ENCODE peak calls at places on chromosome 16, in four cellular contexts. A is K562, V is H1, W is HepG2. Y is an unnamed sample.

GRCh38 chr16:30659507-30660423 is 1.5 kb downstream of the FBRS start:
- DNase-seq in A (no peak), V (no peak), W (no peak), Y (no peak)

GRCh38 chr16:81553814-81554675 is 109.4 kb downstream of the CMIP start:
- DNase-seq in A (no peak), V (no peak), W (no peak), Y (no peak)

GRCh38 chr16:19808061-19808621 is 76.5 kb downstream of the GPRC5B start:
- DNase-seq in A (no peak), V (no peak), W (no peak), Y (no peak)

GRCh38 chr16:78773316-78773715 is 673.9 kb downstream of the WWOX start:
- DNase-seq in A (no peak), V (no peak), W (no peak), Y (no peak)

GRCh38 chr16:58502217-58502921 is 2.4 kb downstream of the NDRG4 start:
- DNase-seq in A (no peak), V (no peak), W (no peak), Y (no peak)

GRCh38 chr16:73052441-73053030 is 4.6 kb upstream of the ZFHX3 start:
- DNase-seq in A (no peak), V (no peak), W (no peak), Y (no peak)

GRCh38 chr16:48003226-48003907 is 152.4 kb downstream of the ABCC12 start:
- DNase-seq in A (no peak), V (peak; percentile 39), W (no peak), Y (no peak)

GRCh38 chr16:68069511-68070248 is 15.5 kb upstream of the NFATC3 start:
- DNase-seq in A (no peak), V (peak; percentile 24), W (no peak), Y (no peak)

GRCh38 chr16:48025359-48025758 is 130.4 kb downstream of the ABCC12 start:
- DNase-seq in A (no peak), V (no peak), W (no peak), Y (no peak)

GRCh38 chr16:75244844-75245758 is 6.3 kb downstream of the BCAR1 start:
- DNase-seq in A (no peak), V (no peak), W (peak; percentile 99), Y (no peak)

GRCh38 chr16:64866026-64866425 is 255.8 kb downstream of the CDH11 start:
- DNase-seq in A (no peak), V (no peak), W (no peak), Y (no peak)

GRCh38 chr16:67006930-67007658 is 18.7 kb downstream of the CES4A start:
- DNase-seq in A (no peak), V (no peak), W (no peak), Y (no peak)

GRCh38 chr16:4612977-4613635 is 1.6 kb downstream of the UBALD1 start:
- DNase-seq in A (no peak), V (no peak), W (no peak), Y (no peak)

GRCh38 chr16:49352923-49353322 is 20.7 kb upstream of the C16orf78 start:
- DNase-seq in A (peak; percentile 18), V (peak; percentile 67), W (peak; percentile 23), Y (peak; percentile 6)

GRCh38 chr16:24609740-24610420 is 70.5 kb downstream of the RBBP6 start:
- DNase-seq in A (peak; percentile 35), V (peak; percentile 69), W (peak; percentile 24), Y (no peak)

GRCh38 chr16:29825145-29826044 is 5.1 kb downstream of the MVP start:
- DNase-seq in A (peak; percentile 42), V (no peak), W (no peak), Y (no peak)

GRCh38 chr16:67563708-67564468 is 1.6 kb downstream of the CTCF start:
- DNase-seq in A (peak; percentile 48), V (no peak), W (peak; percentile 58), Y (no peak)

GRCh38 chr16:4680673-4681470 is 12.5 kb upstream of the NUDT16L1 start:
- DNase-seq in A (no peak), V (no peak), W (no peak), Y (no peak)

GRCh38 chr16:27899736-27900135 is 163.8 kb downstream of the GSG1L start:
- DNase-seq in A (no peak), V (no peak), W (no peak), Y (no peak)

GRCh38 chr16:49649013-49649785 is 206.7 kb downstream of the ZNF423 start:
- DNase-seq in A (no peak), V (no peak), W (peak; percentile 10), Y (no peak)

GRCh38 chr16:11697319-11697718 is 29.1 kb downstream of the SNN start:
- DNase-seq in A (no peak), V (no peak), W (no peak), Y (no peak)

GRCh38 chr16:30000768-30001631 is 5.0 kb downstream of the INO80E start:
- DNase-seq in A (no peak), V (peak; percentile 87), W (no peak), Y (no peak)

GRCh38 chr16:11596572-11597226 is 10.0 kb upstream of the LITAF start:
- DNase-seq in A (no peak), V (no peak), W (no peak), Y (no peak)

GRCh38 chr16:30562021-30562420 is 3.8 kb upstream of the ZNF764 start:
- DNase-seq in A (no peak), V (no peak), W (no peak), Y (no peak)

GRCh38 chr16:69273009-69273408 is 38.1 kb upstream of the VPS4A start:
- DNase-seq in A (no peak), V (no peak), W (no peak), Y (no peak)

GRCh38 chr16:3173892-3174617 is 13.9 kb upstream of the OR1F1 start:
- DNase-seq in A (peak; percentile 87), V (peak; percentile 95), W (peak; percentile 65), Y (no peak)

GRCh38 chr16:72612271-72612670 is 435.7 kb downstream of the ZFHX3 start:
- DNase-seq in A (no peak), V (no peak), W (no peak), Y (no peak)

GRCh38 chr16:8887952-8888560 is 5.9 kb downstream of the LITAFD start:
- DNase-seq in A (peak; percentile 48), V (no peak), W (peak; percentile 33), Y (no peak)

GRCh38 chr16:23283571-23283970 is 18.5 kb upstream of the SCNN1B start:
- DNase-seq in A (no peak), V (no peak), W (no peak), Y (no peak)

GRCh38 chr16:61194573-61194972 is 841.7 kb downstream of the CDH8 start:
- DNase-seq in A (no peak), V (no peak), W (no peak), Y (no peak)

GRCh38 chr16:75364286-75364791 is 69.0 kb downstream of the CFDP1 start:
- DNase-seq in A (no peak), V (no peak), W (no peak), Y (no peak)

GRCh38 chr16:79800016-79800608 is 199.6 kb upstream of the MAF start:
- DNase-seq in A (no peak), V (no peak), W (no peak), Y (no peak)

GRCh38 chr16:31460582-31461002 is 1.3 kb downstream of the ARMC5 start:
- DNase-seq in A (peak; percentile 67), V (no peak), W (peak; percentile 54), Y (peak; percentile 56)

DNA sequence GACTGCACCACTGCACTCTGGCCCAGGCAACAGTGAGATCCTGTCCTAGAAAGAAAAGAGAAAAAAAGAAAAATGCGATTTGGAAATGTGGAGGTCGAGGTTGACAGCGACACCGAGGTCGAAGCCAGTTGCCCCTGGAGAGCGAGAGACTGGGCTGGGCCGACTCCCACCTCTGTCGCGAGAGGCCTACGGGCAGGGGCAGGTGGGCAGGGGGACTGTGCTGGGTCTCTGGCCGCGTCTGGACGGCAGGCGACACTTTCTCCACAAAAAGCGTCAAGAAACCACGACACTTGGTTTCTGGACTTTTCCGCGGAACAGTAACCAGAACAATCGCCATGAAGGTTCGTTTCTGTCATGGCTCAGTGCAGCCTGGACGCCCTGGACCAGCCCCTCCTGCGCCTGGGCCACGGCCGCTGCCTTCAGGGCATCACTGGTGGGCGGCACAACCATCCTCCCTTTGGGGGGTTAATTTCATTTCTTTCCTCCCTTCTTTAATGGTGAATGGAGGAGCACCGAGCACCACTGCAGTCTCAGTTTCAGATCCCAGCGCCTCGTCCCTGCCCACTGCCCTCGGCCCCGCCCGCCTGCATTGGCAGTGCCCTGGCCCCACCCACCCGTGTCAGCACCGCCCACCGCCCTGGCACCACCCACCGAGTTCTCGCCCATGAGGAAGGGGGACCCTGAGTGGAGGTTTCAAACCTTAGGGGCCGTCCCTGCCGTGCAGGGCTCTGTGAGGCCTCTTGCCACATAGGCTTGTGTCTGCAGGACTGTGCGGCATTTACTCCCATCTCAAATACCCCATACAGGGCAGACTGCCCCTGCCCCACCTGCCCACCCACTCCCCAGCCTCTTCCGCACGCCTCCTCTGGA is 18.5 kb upstream of the CDH15 start:
- DNase-seq in A (no peak), V (no peak), W (no peak), Y (no peak)
- TF ChIP-seq FOSL1 in A (no peak), V (no peak), W (no peak), Y (no peak)

GRCh38 chr16:10297341-10298006 is 88.4 kb upstream of the ATF7IP2 start:
- DNase-seq in A (peak; percentile 13), V (no peak), W (peak; percentile 64), Y (no peak)
- TF ChIP-seq FOSL1 in A (no peak), V (no peak), W (no peak), Y (no peak)

GRCh38 chr16:85425061-85425662 is 188.0 kb upstream of the GSE1 start:
- DNase-seq in A (no peak), V (peak; percentile 41), W (no peak), Y (no peak)
- TF ChIP-seq FOSL1 in A (no peak), V (no peak), W (no peak), Y (no peak)

GRCh38 chr16:2151188-2152091 is 3.0 kb downstream of the RAB26 start:
- DNase-seq in A (peak; percentile 70), V (peak; percentile 73), W (no peak), Y (no peak)
- TF ChIP-seq FOSL1 in A (no peak), V (no peak), W (no peak), Y (no peak)

GRCh38 chr16:59566446-59566845 is 832.3 kb upstream of the GOT2 start:
- DNase-seq in A (no peak), V (no peak), W (no peak), Y (no peak)
- TF ChIP-seq FOSL1 in A (no peak), V (no peak), W (no peak), Y (no peak)

DNA sequence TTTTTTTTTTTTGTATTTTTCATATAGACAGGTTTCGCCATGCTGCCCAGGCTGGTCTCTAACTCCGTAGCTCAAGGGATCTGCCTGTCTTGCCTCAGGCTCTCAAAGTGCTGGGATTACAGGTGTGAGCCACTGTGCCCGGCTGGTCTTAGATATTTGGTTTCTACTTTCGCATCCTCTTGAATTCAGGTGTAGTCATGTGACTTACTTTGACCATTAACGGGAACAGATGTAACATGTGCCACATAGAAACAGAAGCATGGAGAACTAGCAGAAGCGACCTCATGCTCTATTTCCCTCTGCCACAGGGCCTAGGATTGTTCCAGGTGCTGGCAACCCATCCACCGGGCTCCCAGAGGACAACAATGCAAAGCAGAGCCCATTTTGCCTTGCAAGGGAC is 166.6 kb downstream of the CYLD start:
- DNase-seq in A (no peak), V (no peak), W (no peak), Y (no peak)
- TF ChIP-seq FOSL1 in A (no peak), V (no peak), W (no peak), Y (no peak)

DNA sequence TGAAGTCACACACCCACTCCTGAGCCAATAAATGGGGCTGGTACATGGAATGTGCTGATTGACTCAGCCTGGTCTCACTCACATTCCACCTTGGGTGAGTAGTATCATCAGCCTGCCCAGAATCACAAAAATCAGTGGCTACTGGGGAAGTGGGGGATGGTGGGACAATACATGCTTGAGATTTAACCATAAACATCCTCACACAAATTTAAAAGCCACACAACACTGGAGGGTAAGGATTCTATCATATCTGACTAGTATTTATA is 26.2 kb upstream of the IRX6 start:
- DNase-seq in A (no peak), V (no peak), W (no peak), Y (no peak)
- TF ChIP-seq FOSL1 in A (no peak), V (no peak), W (no peak), Y (no peak)

GRCh38 chr16:88478115-88478514 is 25.0 kb downstream of the ZFPM1 start:
- DNase-seq in A (no peak), V (no peak), W (no peak), Y (no peak)
- TF ChIP-seq FOSL1 in A (no peak), V (no peak), W (no peak), Y (no peak)